ENCODE peak calls at places on chromosomes 16 and 17, in four cellular contexts. G is colonic mucosa, Z is endothelial cell, U is type B pancreatic cell. J is an unnamed sample.

GRCh38 chr17:81832608-81833159 is 407 bp downstream of the MCRIP1 start:
- DNase-seq in G (peak; percentile 40), Z (no peak), U (no peak), J (peak; percentile 53)

GRCh38 chr17:83031321-83031945 is 48.0 kb upstream of the METRNL start:
- DNase-seq in Z (no peak), G (no peak), U (no peak), J (no peak)

GRCh38 chr16:46519063-46519462 is 102.1 kb downstream of the SHCBP1 start:
- DNase-seq in Z (no peak), U (no peak), G (no peak), J (no peak)

GRCh38 chr17:8695241-8695640 is 49.4 kb downstream of the CCDC42 start:
- DNase-seq in Z (no peak), U (no peak), G (no peak), J (no peak)

GRCh38 chr16:11359370-11359769 is 14.1 kb downstream of the RMI2 start:
- DNase-seq in U (no peak), G (no peak), Z (no peak), J (no peak)

GRCh38 chr16:52068447-52069074 is 478.4 kb downstream of the TOX3 start:
- DNase-seq in G (peak; percentile 31), Z (peak; percentile 42), U (no peak), J (no peak)

GRCh38 chr16:21950782-21951521 is 2.2 kb upstream of the UQCRC2 start:
- DNase-seq in U (no peak), Z (no peak), G (peak; percentile 20), J (peak; percentile 26)

GRCh38 chr16:15440852-15441251 is 6.5 kb downstream of the BMERB1 start:
- DNase-seq in G (no peak), U (no peak), Z (no peak), J (no peak)

GRCh38 chr16:89169778-89170177 is 1.8 kb upstream of the CDH15 start:
- DNase-seq in G (no peak), Z (no peak), U (no peak), J (no peak)

GRCh38 chr16:87571868-87572244 is 30.5 kb upstream of the JPH3 start:
- DNase-seq in G (no peak), Z (no peak), U (no peak), J (no peak)

GRCh38 chr17:71251276-71251675 is 869.5 kb upstream of the SOX9 start:
- DNase-seq in G (no peak), Z (no peak), U (no peak), J (no peak)

GRCh38 chr16:88790312-88791150 is 5.5 kb upstream of the PIEZO1 start:
- DNase-seq in G (no peak), U (no peak), Z (no peak), J (no peak)

GRCh38 chr16:997440-998051 is 16.0 kb downstream of the SOX8 start:
- DNase-seq in U (no peak), Z (peak; percentile 74), G (no peak), J (no peak)

GRCh38 chr16:86647561-86647960 is 69.2 kb downstream of the FOXL1 start:
- DNase-seq in Z (no peak), G (no peak), U (no peak), J (no peak)

GRCh38 chr17:5618511-5618910 is 34.2 kb upstream of the NLRP1 start:
- DNase-seq in Z (no peak), U (no peak), G (no peak), J (no peak)

GRCh38 chr17:4715071-4715749 is 4.8 kb downstream of the ARRB2 start:
- DNase-seq in Z (no peak), G (no peak), U (no peak), J (no peak)

GRCh38 chr17:27578718-27579085 is 52.3 kb upstream of the LGALS9 start:
- DNase-seq in Z (no peak), U (no peak), G (no peak), J (peak; percentile 82)

GRCh38 chr17:65104973-65105372 is 32.2 kb upstream of the RGS9 start:
- DNase-seq in U (no peak), Z (no peak), G (no peak), J (no peak)

GRCh38 chr17:79620207-79621038 is 9.6 kb upstream of the RBFOX3 start:
- DNase-seq in U (peak; percentile 32), G (no peak), Z (no peak), J (no peak)

GRCh38 chr17:77644981-77645380 is 313.5 kb upstream of the TNRC6C start:
- DNase-seq in Z (no peak), U (no peak), G (no peak), J (no peak)

GRCh38 chr16:81752225-81752875 is 26.7 kb upstream of the PLCG2 start:
- DNase-seq in G (peak; percentile 43), Z (peak; percentile 35), U (no peak), J (peak; percentile 84)

GRCh38 chr17:45286286-45286685 is 24.4 kb upstream of the SPATA32 start:
- DNase-seq in U (no peak), G (no peak), Z (no peak), J (no peak)

GRCh38 chr17:42221886-42222745 is 27.8 kb upstream of the GHDC start:
- DNase-seq in G (no peak), Z (peak; percentile 64), U (no peak), J (peak; percentile 72)

DNA sequence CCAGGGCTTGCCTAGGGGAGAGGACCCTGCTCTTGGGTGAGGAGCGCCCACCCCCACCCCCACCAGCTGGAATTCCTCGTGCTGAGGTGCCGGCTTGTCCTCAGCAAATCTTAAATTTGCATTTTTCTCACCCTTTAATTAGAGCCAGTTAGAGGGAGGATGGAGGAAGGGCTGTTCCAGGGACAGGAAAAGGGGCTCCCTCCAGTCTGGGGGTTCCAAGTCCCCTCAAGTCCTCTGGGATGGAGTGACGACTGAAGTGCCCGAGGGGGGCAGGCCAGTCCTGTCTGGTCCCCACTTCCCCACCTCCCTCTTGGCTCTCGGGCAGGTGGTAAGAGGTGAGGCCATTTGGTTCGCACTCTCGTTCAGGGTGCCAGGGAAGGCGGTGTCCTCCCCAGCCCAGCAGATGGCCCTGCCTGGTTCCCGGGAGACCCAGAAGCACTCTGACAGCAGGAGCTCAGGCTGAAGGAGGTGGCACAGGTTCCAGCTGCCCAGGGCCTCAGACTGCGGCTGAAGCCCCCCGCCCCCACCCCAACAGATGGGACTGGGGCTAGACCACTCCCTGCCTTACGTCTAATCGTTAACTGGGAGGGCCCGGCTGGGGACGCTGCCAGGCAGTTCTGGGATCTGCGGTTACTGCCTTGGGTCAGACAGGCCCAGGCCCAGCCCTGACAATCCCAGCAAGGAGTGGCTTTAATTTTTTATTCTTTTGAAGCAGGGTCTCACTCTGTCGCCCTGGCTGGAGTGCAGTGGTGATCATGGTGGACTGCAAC is 2.2 kb downstream of the RAB26 start:
- DNase-seq in G (peak; percentile 68), U (no peak), Z (no peak), J (no peak)
- TF ChIP-seq CTCF in G (no peak), U (no peak), Z (no peak), J (no peak)

GRCh38 chr17:55965051-55965450 is 188.2 kb upstream of the ANKFN1 start:
- DNase-seq in U (no peak), G (no peak), Z (no peak), J (no peak)
- TF ChIP-seq CTCF in U (no peak), G (no peak), Z (no peak), J (no peak)

GRCh38 chr16:71648921-71649320 is 22.9 kb downstream of the MARVELD3 start:
- DNase-seq in U (no peak), G (no peak), Z (peak; percentile 23), J (no peak)
- TF ChIP-seq CTCF in U (peak; percentile 55), G (peak; percentile 18), Z (no peak), J (peak; percentile 33)

DNA sequence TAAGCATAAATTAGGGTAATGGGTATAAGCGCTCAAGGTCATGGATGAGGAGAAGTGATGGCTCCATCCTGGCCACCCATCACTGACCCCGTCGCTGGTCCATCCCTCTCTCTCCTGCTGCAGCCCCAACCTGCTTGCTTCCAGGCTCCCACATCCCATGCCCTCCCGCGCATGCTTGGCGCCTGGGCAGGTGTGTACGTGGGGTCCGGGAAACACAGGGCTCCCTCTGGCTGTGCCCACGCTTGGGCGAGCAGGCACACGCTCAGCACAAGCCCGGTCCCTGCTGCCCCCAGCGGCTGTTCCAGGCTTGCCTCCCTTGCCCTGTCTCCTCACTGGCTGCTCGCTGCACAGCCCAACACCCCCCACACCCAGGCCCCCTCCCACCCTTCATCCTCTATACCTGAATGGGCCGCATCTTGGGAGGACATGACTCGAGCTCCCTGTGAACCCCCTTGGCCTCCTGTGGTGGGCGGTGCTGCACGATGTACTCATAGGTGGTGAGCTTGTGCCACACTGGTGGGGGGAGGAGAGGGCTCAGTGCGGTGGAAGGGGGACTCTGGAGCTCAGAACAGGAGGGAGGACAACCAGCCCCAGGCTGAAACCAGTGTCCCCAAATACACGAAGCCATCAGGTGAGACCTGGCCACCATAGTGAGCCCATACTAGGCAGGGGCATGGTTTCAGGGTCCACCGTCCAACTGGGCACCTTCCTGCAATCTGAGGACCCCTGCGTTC is 4.7 kb upstream of the TPPP3 start:
- DNase-seq in Z (no peak), G (no peak), U (no peak), J (no peak)
- TF ChIP-seq CTCF in Z (no peak), G (no peak), U (no peak), J (no peak)

GRCh38 chr17:7673239-7673638 is 14.1 kb downstream of the TP53 start:
- DNase-seq in Z (no peak), G (peak; percentile 66), U (no peak), J (no peak)
- TF ChIP-seq CTCF in Z (peak; percentile 89), G (peak; percentile 29), U (peak; percentile 74), J (peak; percentile 27)

GRCh38 chr17:13671771-13672170 is 70.0 kb upstream of the HS3ST3A1 start:
- DNase-seq in U (no peak), Z (no peak), G (no peak), J (no peak)

GRCh38 chr17:13671341-13671740 is 69.6 kb upstream of the HS3ST3A1 start:
- DNase-seq in Z (no peak), U (no peak), G (no peak), J (no peak)

GRCh38 chr17:13665872-13666635 is 64.3 kb upstream of the HS3ST3A1 start:
- DNase-seq in G (no peak), Z (no peak), U (no peak), J (no peak)
- TF ChIP-seq CTCF in G (no peak), Z (no peak), U (no peak), J (no peak)

GRCh38 chr17:75059369-75060345 is 12.6 kb downstream of the KCTD2 start:
- DNase-seq in U (no peak), Z (no peak), G (no peak), J (no peak)
- TF ChIP-seq CTCF in U (peak; percentile 49), Z (no peak), G (no peak), J (peak; percentile 41)

DNA sequence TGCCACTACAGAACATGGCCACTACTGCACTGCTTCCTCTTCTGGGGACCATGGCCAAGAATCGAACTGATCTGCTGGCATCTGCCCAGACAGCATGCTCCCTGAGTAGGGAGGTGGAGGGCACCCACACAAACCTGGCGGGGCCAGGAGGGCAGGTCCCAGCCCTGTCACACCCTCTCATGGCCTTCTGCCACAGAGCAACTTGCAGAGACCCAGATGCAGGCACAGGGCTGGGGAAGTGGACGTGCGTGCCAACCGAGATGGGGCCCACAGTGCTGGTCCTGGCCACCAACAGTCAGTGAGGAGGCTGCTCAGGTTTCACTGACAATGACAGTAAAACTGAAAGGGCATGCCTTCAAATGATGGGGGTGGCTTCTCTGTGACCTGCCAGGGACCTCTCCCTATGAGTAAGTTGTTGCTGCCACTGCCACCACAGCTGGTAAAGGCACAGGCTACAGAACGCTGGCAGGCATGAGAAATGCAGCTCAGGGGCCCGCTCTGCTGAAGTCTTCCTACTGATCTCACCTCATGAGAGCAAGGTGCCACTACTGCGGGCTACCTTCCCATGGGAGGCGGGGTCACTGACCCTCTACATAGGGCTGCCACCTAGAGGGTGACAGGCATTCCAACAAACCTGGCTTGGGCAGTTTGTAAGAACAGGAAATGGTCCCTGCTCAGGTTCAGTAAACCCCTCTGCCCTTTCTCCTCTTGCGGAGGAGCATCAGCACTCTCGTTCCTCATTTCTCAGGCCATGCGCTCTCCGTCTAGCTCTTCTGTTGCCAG is 15.5 kb downstream of the HIC1 start:
- DNase-seq in Z (no peak), U (no peak), G (no peak), J (peak; percentile 84)
- TF ChIP-seq CTCF in Z (no peak), U (no peak), G (no peak), J (no peak)

GRCh38 chr17:43349142-43349541 is 49.7 kb upstream of the ARL4D start:
- DNase-seq in G (no peak), U (no peak), Z (no peak), J (no peak)
- TF ChIP-seq CTCF in G (no peak), U (no peak), Z (no peak), J (no peak)